ENCODE peak calls at places on chromosomes 6 and 20, in five cellular contexts. One of them, this sample, is unnamed.

GRCh38 chr6:90219168-90219985 is 77.3 kb downstream of the BACH2 start:
- DNase-seq in A549: no peak
- DNase-seq in uterus: peak
- DNase-seq in right atrium auricular region: no peak
- DNase-seq in tibial artery: no peak
- DNase-seq in this sample: no peak

GRCh38 chr20:2387180-2387577 is 6.5 kb downstream of the TGM6 start:
- DNase-seq in A549: peak
- DNase-seq in uterus: no peak
- DNase-seq in right atrium auricular region: no peak
- DNase-seq in tibial artery: no peak
- DNase-seq in this sample: peak

GRCh38 chr6:108235121-108235520 is 25.7 kb downstream of the SNX3 start:
- DNase-seq in A549: no peak
- DNase-seq in uterus: peak
- DNase-seq in right atrium auricular region: no peak
- DNase-seq in tibial artery: no peak
- DNase-seq in this sample: no peak

GRCh38 chr20:59805786-59806577 is 127.5 kb downstream of the SYCP2 start:
- DNase-seq in A549: no peak
- DNase-seq in uterus: no peak
- DNase-seq in right atrium auricular region: peak
- DNase-seq in tibial artery: no peak
- DNase-seq in this sample: peak

GRCh38 chr20:57838670-57839142 is 128.9 kb upstream of the PMEPA1 start:
- DNase-seq in A549: no peak
- DNase-seq in uterus: no peak
- DNase-seq in right atrium auricular region: no peak
- DNase-seq in tibial artery: no peak
- DNase-seq in this sample: no peak

GRCh38 chr6:11364971-11365397 is 132.5 kb upstream of the NEDD9 start:
- DNase-seq in A549: no peak
- DNase-seq in uterus: peak
- DNase-seq in right atrium auricular region: no peak
- DNase-seq in tibial artery: no peak
- DNase-seq in this sample: no peak

GRCh38 chr6:1015819-1016218 is 296.1 kb upstream of the FOXQ1 start:
- DNase-seq in A549: no peak
- DNase-seq in uterus: no peak
- DNase-seq in right atrium auricular region: no peak
- DNase-seq in tibial artery: no peak
- DNase-seq in this sample: peak

GRCh38 chr6:111777357-111777756 is 95.9 kb downstream of the FYN start:
- DNase-seq in A549: no peak
- DNase-seq in uterus: no peak
- DNase-seq in right atrium auricular region: no peak
- DNase-seq in tibial artery: no peak
- DNase-seq in this sample: no peak

GRCh38 chr6:156854466-156855161 is 77.4 kb downstream of the ARID1B start:
- DNase-seq in A549: no peak
- DNase-seq in uterus: no peak
- DNase-seq in right atrium auricular region: no peak
- DNase-seq in tibial artery: no peak
- DNase-seq in this sample: no peak

GRCh38 chr20:5146302-5146653 is 19.5 kb downstream of the CDS2 start:
- DNase-seq in A549: no peak
- DNase-seq in uterus: no peak
- DNase-seq in right atrium auricular region: no peak
- DNase-seq in tibial artery: no peak
- DNase-seq in this sample: no peak

GRCh38 chr6:39430968-39431523 is 108.5 kb upstream of the KCNK16 start:
- DNase-seq in A549: no peak
- DNase-seq in uterus: no peak
- DNase-seq in right atrium auricular region: no peak
- DNase-seq in tibial artery: peak
- DNase-seq in this sample: no peak

GRCh38 chr20:59017493-59018231 is 1.6 kb upstream of the TUBB1 start:
- DNase-seq in A549: no peak
- DNase-seq in uterus: no peak
- DNase-seq in right atrium auricular region: no peak
- DNase-seq in tibial artery: no peak
- DNase-seq in this sample: no peak

GRCh38 chr6:71056656-71057055 is 99.8 kb upstream of the B3GAT2 start:
- DNase-seq in A549: no peak
- DNase-seq in uterus: no peak
- DNase-seq in right atrium auricular region: no peak
- DNase-seq in tibial artery: no peak
- DNase-seq in this sample: no peak

GRCh38 chr6:169371344-169372144 is 117.9 kb upstream of the THBS2 start:
- DNase-seq in A549: peak
- DNase-seq in uterus: no peak
- DNase-seq in right atrium auricular region: no peak
- DNase-seq in tibial artery: no peak
- DNase-seq in this sample: no peak

GRCh38 chr20:56722042-56722441 is 92.9 kb downstream of the TFAP2C start:
- DNase-seq in A549: no peak
- DNase-seq in uterus: no peak
- DNase-seq in right atrium auricular region: no peak
- DNase-seq in tibial artery: no peak
- DNase-seq in this sample: no peak

DNA sequence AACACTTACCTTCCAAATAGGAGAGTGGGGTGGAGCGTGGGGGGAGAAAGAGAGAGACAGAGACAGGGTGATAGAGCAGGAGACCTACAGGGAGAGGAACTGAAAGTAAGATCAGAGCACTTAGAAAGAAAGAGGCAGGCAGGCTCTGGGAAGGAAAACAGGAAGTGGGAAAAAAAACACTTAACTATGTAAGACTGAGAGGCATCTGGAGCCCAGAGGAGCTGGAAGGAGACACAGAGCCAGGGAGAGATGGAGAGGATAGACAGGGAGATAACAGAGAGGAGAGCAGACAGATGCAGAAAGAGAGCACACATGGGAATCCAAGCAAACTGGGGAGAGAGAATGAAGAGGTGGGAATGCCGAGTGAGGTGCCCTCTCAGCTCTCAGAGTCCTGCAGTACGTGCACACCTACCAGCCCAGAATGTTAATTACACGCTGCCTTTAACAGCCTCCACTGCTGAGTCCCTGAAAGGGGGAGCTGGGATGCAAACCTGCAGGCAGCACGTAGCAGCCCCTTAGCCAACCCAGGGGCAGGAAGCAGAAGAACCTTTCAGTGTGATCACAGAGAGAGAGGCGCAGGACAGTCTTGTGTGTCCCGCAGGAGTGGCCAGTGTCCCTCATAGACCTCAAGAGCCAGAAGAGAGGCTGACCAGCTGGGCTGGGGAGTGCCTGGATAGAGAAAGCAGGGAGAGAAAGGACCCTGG is 132.7 kb upstream of the LRFN2 start:
- DNase-seq in A549: no peak
- DNase-seq in uterus: no peak
- DNase-seq in right atrium auricular region: no peak
- DNase-seq in tibial artery: no peak
- DNase-seq in this sample: no peak
- H3K27ac ChIP-seq in A549: no peak
- H3K27ac ChIP-seq in uterus: peak
- H3K27ac ChIP-seq in right atrium auricular region: no peak
- H3K27ac ChIP-seq in tibial artery: peak
- H3K27ac ChIP-seq in this sample: no peak

DNA sequence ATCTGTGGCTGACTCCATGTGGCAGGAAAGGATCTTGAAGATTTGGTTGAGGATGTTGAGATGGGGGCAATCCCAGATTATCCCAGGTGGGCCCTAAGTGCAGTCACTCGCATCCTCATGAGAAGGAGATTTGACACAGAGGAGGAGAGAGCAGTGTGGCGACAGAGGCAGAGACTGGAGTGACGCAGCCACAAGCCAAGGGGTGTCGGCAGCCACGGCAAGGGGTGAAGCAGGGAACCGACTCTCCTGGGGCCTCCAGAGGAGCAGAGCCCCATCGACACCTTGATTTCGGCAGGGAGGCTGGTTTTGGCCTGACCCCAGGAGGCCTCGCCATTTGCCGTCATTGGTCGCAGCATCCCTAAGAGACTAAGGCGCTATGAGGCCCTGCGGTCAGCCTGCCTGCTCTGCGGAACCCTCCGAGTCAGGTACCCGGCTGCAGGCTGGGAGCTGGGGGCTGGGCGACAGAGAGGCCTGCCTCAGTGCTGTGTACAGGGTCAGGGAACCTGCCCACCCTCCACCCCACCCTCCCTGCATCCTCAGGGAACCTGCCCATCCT is 12.5 kb downstream of the EEF1A2 start:
- DNase-seq in A549: no peak
- DNase-seq in uterus: no peak
- DNase-seq in right atrium auricular region: no peak
- DNase-seq in tibial artery: no peak
- DNase-seq in this sample: no peak
- H3K27ac ChIP-seq in A549: no peak
- H3K27ac ChIP-seq in uterus: no peak
- H3K27ac ChIP-seq in right atrium auricular region: no peak
- H3K27ac ChIP-seq in tibial artery: no peak
- H3K27ac ChIP-seq in this sample: no peak

DNA sequence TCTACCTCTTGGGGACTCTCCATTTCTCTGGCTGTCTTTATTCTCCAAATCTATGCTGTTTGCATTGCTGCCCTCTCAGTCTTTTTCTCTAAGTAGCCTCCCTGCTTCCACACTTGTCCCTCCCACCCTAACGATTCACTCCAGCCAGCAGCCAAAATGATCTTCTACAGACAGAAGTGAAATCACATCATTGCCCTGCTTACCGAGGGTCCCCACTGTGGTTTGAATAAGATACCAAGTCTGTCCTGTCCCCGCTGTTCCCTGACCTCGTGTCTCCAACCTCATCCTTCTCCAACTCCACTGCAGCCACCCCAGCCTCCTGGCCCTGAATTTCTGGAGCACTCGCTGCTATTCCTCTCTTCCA is 11.5 kb upstream of the OCSTAMP start:
- DNase-seq in A549: no peak
- DNase-seq in uterus: no peak
- DNase-seq in right atrium auricular region: no peak
- DNase-seq in tibial artery: no peak
- DNase-seq in this sample: no peak
- H3K27ac ChIP-seq in A549: no peak
- H3K27ac ChIP-seq in uterus: peak
- H3K27ac ChIP-seq in right atrium auricular region: peak
- H3K27ac ChIP-seq in tibial artery: peak
- H3K27ac ChIP-seq in this sample: peak

GRCh38 chr20:50138479-50139393 is 14.8 kb downstream of the PEDS1 start:
- DNase-seq in A549: no peak
- DNase-seq in uterus: no peak
- DNase-seq in right atrium auricular region: no peak
- DNase-seq in tibial artery: no peak
- DNase-seq in this sample: no peak

GRCh38 chr20:50136822-50137599 is 16.5 kb downstream of the PEDS1 start:
- DNase-seq in A549: no peak
- DNase-seq in uterus: no peak
- DNase-seq in right atrium auricular region: no peak
- DNase-seq in tibial artery: no peak
- DNase-seq in this sample: no peak

GRCh38 chr20:50141018-50141675 is 12.4 kb downstream of the PEDS1 start:
- DNase-seq in A549: no peak
- DNase-seq in uterus: no peak
- DNase-seq in right atrium auricular region: no peak
- DNase-seq in tibial artery: no peak
- DNase-seq in this sample: no peak

GRCh38 chr20:50140339-50140859 is 13.1 kb downstream of the PEDS1 start:
- DNase-seq in A549: no peak
- DNase-seq in uterus: no peak
- DNase-seq in right atrium auricular region: no peak
- DNase-seq in tibial artery: no peak
- DNase-seq in this sample: no peak

GRCh38 chr20:50138120-50138478 is 15.4 kb downstream of the PEDS1 start:
- DNase-seq in A549: no peak
- DNase-seq in uterus: no peak
- DNase-seq in right atrium auricular region: no peak
- DNase-seq in tibial artery: no peak
- DNase-seq in this sample: no peak
- H3K27ac ChIP-seq in A549: peak
- H3K27ac ChIP-seq in uterus: peak
- H3K27ac ChIP-seq in right atrium auricular region: peak
- H3K27ac ChIP-seq in tibial artery: peak
- H3K27ac ChIP-seq in this sample: peak